ENCODE peak calls at places on chromosome 12, in ten cellular contexts. One of them, this sample, is unnamed.

GRCh38 chr12:10641735-10642500 is 28.5 kb upstream of the MAGOHB start:
- DNase-seq in suprapubic skin: no peak
- DNase-seq in effector memory CD4-positive, alpha-beta T cell: no peak
- DNase-seq in cardiac fibroblast: peak; percentile 84
- DNase-seq in cardiac muscle cell: peak; percentile 59
- DNase-seq in fibroblast of villous mesenchyme: peak; percentile 12
- DNase-seq in AG09309: no peak
- DNase-seq in CD4-positive, alpha-beta memory T cell: no peak
- DNase-seq in fibroblast of pulmonary artery: peak; percentile 68
- DNase-seq in Jurkat, Clone E6-1: no peak
- DNase-seq in this sample: peak; percentile 38

GRCh38 chr12:45705404-45705803 is 24.1 kb upstream of the ARID2 start:
- DNase-seq in suprapubic skin: no peak
- DNase-seq in effector memory CD4-positive, alpha-beta T cell: no peak
- DNase-seq in cardiac fibroblast: no peak
- DNase-seq in cardiac muscle cell: no peak
- DNase-seq in fibroblast of villous mesenchyme: peak; percentile 28
- DNase-seq in AG09309: no peak
- DNase-seq in CD4-positive, alpha-beta memory T cell: no peak
- DNase-seq in fibroblast of pulmonary artery: no peak
- DNase-seq in Jurkat, Clone E6-1: no peak
- DNase-seq in this sample: no peak

GRCh38 chr12:50201987-50202521 is 34.9 kb upstream of the CERS5 start:
- DNase-seq in suprapubic skin: no peak
- DNase-seq in effector memory CD4-positive, alpha-beta T cell: no peak
- DNase-seq in cardiac fibroblast: peak; percentile 94
- DNase-seq in cardiac muscle cell: peak; percentile 59
- DNase-seq in fibroblast of villous mesenchyme: peak; percentile 90
- DNase-seq in AG09309: peak; percentile 75
- DNase-seq in CD4-positive, alpha-beta memory T cell: no peak
- DNase-seq in fibroblast of pulmonary artery: peak; percentile 79
- DNase-seq in Jurkat, Clone E6-1: no peak
- DNase-seq in this sample: peak; percentile 91

GRCh38 chr12:121765573-121765972 is 27.9 kb downstream of the RHOF start:
- DNase-seq in suprapubic skin: no peak
- DNase-seq in effector memory CD4-positive, alpha-beta T cell: no peak
- DNase-seq in cardiac fibroblast: peak; percentile 77
- DNase-seq in cardiac muscle cell: peak; percentile 61
- DNase-seq in fibroblast of villous mesenchyme: peak; percentile 93
- DNase-seq in AG09309: peak; percentile 48
- DNase-seq in CD4-positive, alpha-beta memory T cell: no peak
- DNase-seq in fibroblast of pulmonary artery: peak; percentile 72
- DNase-seq in Jurkat, Clone E6-1: no peak
- DNase-seq in this sample: peak; percentile 92

GRCh38 chr12:93247313-93248057 is 130.2 kb upstream of the NUDT4 start:
- DNase-seq in suprapubic skin: no peak
- DNase-seq in effector memory CD4-positive, alpha-beta T cell: no peak
- DNase-seq in cardiac fibroblast: no peak
- DNase-seq in cardiac muscle cell: peak; percentile 78
- DNase-seq in fibroblast of villous mesenchyme: no peak
- DNase-seq in AG09309: no peak
- DNase-seq in CD4-positive, alpha-beta memory T cell: no peak
- DNase-seq in fibroblast of pulmonary artery: peak; percentile 55
- DNase-seq in Jurkat, Clone E6-1: no peak
- DNase-seq in this sample: no peak

GRCh38 chr12:79298511-79298910 is 392.3 kb downstream of the PAWR start:
- DNase-seq in suprapubic skin: no peak
- DNase-seq in effector memory CD4-positive, alpha-beta T cell: no peak
- DNase-seq in cardiac fibroblast: peak; percentile 38
- DNase-seq in cardiac muscle cell: no peak
- DNase-seq in fibroblast of villous mesenchyme: no peak
- DNase-seq in AG09309: no peak
- DNase-seq in CD4-positive, alpha-beta memory T cell: no peak
- DNase-seq in fibroblast of pulmonary artery: peak; percentile 9
- DNase-seq in Jurkat, Clone E6-1: no peak
- DNase-seq in this sample: no peak

GRCh38 chr12:130336723-130337475 is 788 bp upstream of the PIWIL1 start:
- DNase-seq in suprapubic skin: no peak
- DNase-seq in effector memory CD4-positive, alpha-beta T cell: no peak
- DNase-seq in cardiac fibroblast: no peak
- DNase-seq in cardiac muscle cell: no peak
- DNase-seq in fibroblast of villous mesenchyme: no peak
- DNase-seq in AG09309: no peak
- DNase-seq in CD4-positive, alpha-beta memory T cell: no peak
- DNase-seq in fibroblast of pulmonary artery: no peak
- DNase-seq in Jurkat, Clone E6-1: no peak
- DNase-seq in this sample: no peak

GRCh38 chr12:65494537-65494936 is 216.1 kb downstream of the MSRB3 start:
- DNase-seq in suprapubic skin: no peak
- DNase-seq in effector memory CD4-positive, alpha-beta T cell: no peak
- DNase-seq in cardiac fibroblast: no peak
- DNase-seq in cardiac muscle cell: peak; percentile 12
- DNase-seq in fibroblast of villous mesenchyme: no peak
- DNase-seq in AG09309: no peak
- DNase-seq in CD4-positive, alpha-beta memory T cell: no peak
- DNase-seq in fibroblast of pulmonary artery: peak; percentile 17
- DNase-seq in Jurkat, Clone E6-1: no peak
- DNase-seq in this sample: no peak

GRCh38 chr12:62933871-62934798 is 815 bp downstream of the PPM1H start:
- DNase-seq in suprapubic skin: no peak
- DNase-seq in effector memory CD4-positive, alpha-beta T cell: no peak
- DNase-seq in cardiac fibroblast: peak; percentile 33
- DNase-seq in cardiac muscle cell: peak; percentile 36
- DNase-seq in fibroblast of villous mesenchyme: peak; percentile 8
- DNase-seq in AG09309: no peak
- DNase-seq in CD4-positive, alpha-beta memory T cell: peak; percentile 2
- DNase-seq in fibroblast of pulmonary artery: peak; percentile 17
- DNase-seq in Jurkat, Clone E6-1: no peak
- DNase-seq in this sample: peak; percentile 25

GRCh38 chr12:124835652-124836410 is 27.8 kb downstream of the SCARB1 start:
- DNase-seq in suprapubic skin: no peak
- DNase-seq in effector memory CD4-positive, alpha-beta T cell: no peak
- DNase-seq in cardiac fibroblast: no peak
- DNase-seq in cardiac muscle cell: no peak
- DNase-seq in fibroblast of villous mesenchyme: peak; percentile 26
- DNase-seq in AG09309: no peak
- DNase-seq in CD4-positive, alpha-beta memory T cell: no peak
- DNase-seq in fibroblast of pulmonary artery: no peak
- DNase-seq in Jurkat, Clone E6-1: no peak
- DNase-seq in this sample: no peak

GRCh38 chr12:124463341-124463861 is 104.0 kb downstream of the NCOR2 start:
- DNase-seq in suprapubic skin: no peak
- DNase-seq in effector memory CD4-positive, alpha-beta T cell: no peak
- DNase-seq in cardiac fibroblast: no peak
- DNase-seq in cardiac muscle cell: no peak
- DNase-seq in fibroblast of villous mesenchyme: peak; percentile 36
- DNase-seq in AG09309: no peak
- DNase-seq in CD4-positive, alpha-beta memory T cell: no peak
- DNase-seq in fibroblast of pulmonary artery: no peak
- DNase-seq in Jurkat, Clone E6-1: no peak
- DNase-seq in this sample: no peak

GRCh38 chr12:31008241-31008711 is 65.4 kb upstream of the DDX11 start:
- DNase-seq in suprapubic skin: peak; percentile 48
- DNase-seq in effector memory CD4-positive, alpha-beta T cell: no peak
- DNase-seq in cardiac fibroblast: no peak
- DNase-seq in cardiac muscle cell: no peak
- DNase-seq in fibroblast of villous mesenchyme: no peak
- DNase-seq in AG09309: no peak
- DNase-seq in CD4-positive, alpha-beta memory T cell: no peak
- DNase-seq in fibroblast of pulmonary artery: no peak
- DNase-seq in Jurkat, Clone E6-1: no peak
- DNase-seq in this sample: no peak

GRCh38 chr12:27969901-27970390 is 2.6 kb downstream of the PTHLH start:
- DNase-seq in suprapubic skin: peak; percentile 83
- DNase-seq in effector memory CD4-positive, alpha-beta T cell: no peak
- DNase-seq in cardiac fibroblast: peak; percentile 65
- DNase-seq in cardiac muscle cell: peak; percentile 73
- DNase-seq in fibroblast of villous mesenchyme: peak; percentile 33
- DNase-seq in AG09309: no peak
- DNase-seq in CD4-positive, alpha-beta memory T cell: peak; percentile 26
- DNase-seq in fibroblast of pulmonary artery: peak; percentile 61
- DNase-seq in Jurkat, Clone E6-1: peak; percentile 29
- DNase-seq in this sample: peak; percentile 57

GRCh38 chr12:1553987-1554982 is 40.1 kb downstream of the FBXL14 start:
- DNase-seq in suprapubic skin: peak; percentile 55
- DNase-seq in effector memory CD4-positive, alpha-beta T cell: no peak
- DNase-seq in cardiac fibroblast: no peak
- DNase-seq in cardiac muscle cell: no peak
- DNase-seq in fibroblast of villous mesenchyme: no peak
- DNase-seq in AG09309: no peak
- DNase-seq in CD4-positive, alpha-beta memory T cell: no peak
- DNase-seq in fibroblast of pulmonary artery: no peak
- DNase-seq in Jurkat, Clone E6-1: no peak
- DNase-seq in this sample: no peak

GRCh38 chr12:3125674-3126073 is 48.5 kb downstream of the TSPAN9 start:
- DNase-seq in suprapubic skin: no peak
- DNase-seq in effector memory CD4-positive, alpha-beta T cell: no peak
- DNase-seq in cardiac fibroblast: no peak
- DNase-seq in cardiac muscle cell: no peak
- DNase-seq in fibroblast of villous mesenchyme: no peak
- DNase-seq in AG09309: no peak
- DNase-seq in CD4-positive, alpha-beta memory T cell: no peak
- DNase-seq in fibroblast of pulmonary artery: no peak
- DNase-seq in Jurkat, Clone E6-1: no peak
- DNase-seq in this sample: no peak

GRCh38 chr12:6957151-6957701 is 6.1 kb downstream of the PTPN6 start:
- DNase-seq in suprapubic skin: no peak
- DNase-seq in effector memory CD4-positive, alpha-beta T cell: no peak
- DNase-seq in cardiac fibroblast: no peak
- DNase-seq in cardiac muscle cell: no peak
- DNase-seq in fibroblast of villous mesenchyme: no peak
- DNase-seq in AG09309: no peak
- DNase-seq in CD4-positive, alpha-beta memory T cell: no peak
- DNase-seq in fibroblast of pulmonary artery: no peak
- DNase-seq in Jurkat, Clone E6-1: no peak
- DNase-seq in this sample: no peak
- H3K4me3 ChIP-seq in suprapubic skin: no peak overlapping the region
- H3K4me3 ChIP-seq in effector memory CD4-positive, alpha-beta T cell: no peak overlapping the region
- H3K4me3 ChIP-seq in cardiac fibroblast: no peak overlapping the region
- H3K4me3 ChIP-seq in cardiac muscle cell: no peak overlapping the region
- H3K4me3 ChIP-seq in fibroblast of villous mesenchyme: no peak overlapping the region
- H3K4me3 ChIP-seq in AG09309: no peak overlapping the region
- H3K4me3 ChIP-seq in CD4-positive, alpha-beta memory T cell: peak overlapping the region; percentile 12
- H3K4me3 ChIP-seq in fibroblast of pulmonary artery: no peak overlapping the region
- H3K4me3 ChIP-seq in Jurkat, Clone E6-1: no peak overlapping the region
- H3K4me3 ChIP-seq in this sample: no peak overlapping the region

GRCh38 chr12:6426882-6427671 is 17.7 kb upstream of the CD27 start:
- DNase-seq in suprapubic skin: no peak
- DNase-seq in effector memory CD4-positive, alpha-beta T cell: peak; percentile 70
- DNase-seq in cardiac fibroblast: no peak
- DNase-seq in cardiac muscle cell: no peak
- DNase-seq in fibroblast of villous mesenchyme: no peak
- DNase-seq in AG09309: no peak
- DNase-seq in CD4-positive, alpha-beta memory T cell: peak; percentile 83
- DNase-seq in fibroblast of pulmonary artery: no peak
- DNase-seq in Jurkat, Clone E6-1: peak; percentile 58
- DNase-seq in this sample: no peak

GRCh38 chr12:6424008-6424347 is 20.8 kb upstream of the CD27 start:
- DNase-seq in suprapubic skin: no peak
- DNase-seq in effector memory CD4-positive, alpha-beta T cell: no peak
- DNase-seq in cardiac fibroblast: no peak
- DNase-seq in cardiac muscle cell: no peak
- DNase-seq in fibroblast of villous mesenchyme: no peak
- DNase-seq in AG09309: no peak
- DNase-seq in CD4-positive, alpha-beta memory T cell: no peak
- DNase-seq in fibroblast of pulmonary artery: no peak
- DNase-seq in Jurkat, Clone E6-1: no peak
- DNase-seq in this sample: no peak

GRCh38 chr12:6423267-6424007 is 21.3 kb upstream of the CD27 start:
- DNase-seq in suprapubic skin: peak; percentile 92
- DNase-seq in effector memory CD4-positive, alpha-beta T cell: peak; percentile 57
- DNase-seq in cardiac fibroblast: peak; percentile 96
- DNase-seq in cardiac muscle cell: peak; percentile 97
- DNase-seq in fibroblast of villous mesenchyme: peak; percentile 94
- DNase-seq in AG09309: peak; percentile 72
- DNase-seq in CD4-positive, alpha-beta memory T cell: peak; percentile 86
- DNase-seq in fibroblast of pulmonary artery: peak; percentile 96
- DNase-seq in Jurkat, Clone E6-1: peak; percentile 91
- DNase-seq in this sample: peak; percentile 89

GRCh38 chr12:6424848-6425247 is 19.9 kb upstream of the CD27 start:
- DNase-seq in suprapubic skin: no peak
- DNase-seq in effector memory CD4-positive, alpha-beta T cell: no peak
- DNase-seq in cardiac fibroblast: no peak
- DNase-seq in cardiac muscle cell: no peak
- DNase-seq in fibroblast of villous mesenchyme: no peak
- DNase-seq in AG09309: no peak
- DNase-seq in CD4-positive, alpha-beta memory T cell: no peak
- DNase-seq in fibroblast of pulmonary artery: no peak
- DNase-seq in Jurkat, Clone E6-1: no peak
- DNase-seq in this sample: no peak

GRCh38 chr12:6425588-6426531 is 18.9 kb upstream of the CD27 start:
- DNase-seq in suprapubic skin: no peak
- DNase-seq in effector memory CD4-positive, alpha-beta T cell: no peak
- DNase-seq in cardiac fibroblast: no peak
- DNase-seq in cardiac muscle cell: no peak
- DNase-seq in fibroblast of villous mesenchyme: no peak
- DNase-seq in AG09309: no peak
- DNase-seq in CD4-positive, alpha-beta memory T cell: peak; percentile 28
- DNase-seq in fibroblast of pulmonary artery: no peak
- DNase-seq in Jurkat, Clone E6-1: no peak
- DNase-seq in this sample: no peak
- H3K4me3 ChIP-seq in suprapubic skin: no peak overlapping the region
- H3K4me3 ChIP-seq in effector memory CD4-positive, alpha-beta T cell: no peak overlapping the region
- H3K4me3 ChIP-seq in cardiac fibroblast: no peak overlapping the region
- H3K4me3 ChIP-seq in cardiac muscle cell: no peak overlapping the region
- H3K4me3 ChIP-seq in fibroblast of villous mesenchyme: no peak overlapping the region
- H3K4me3 ChIP-seq in AG09309: no peak overlapping the region
- H3K4me3 ChIP-seq in CD4-positive, alpha-beta memory T cell: no peak overlapping the region
- H3K4me3 ChIP-seq in fibroblast of pulmonary artery: no peak overlapping the region
- H3K4me3 ChIP-seq in Jurkat, Clone E6-1: no peak overlapping the region
- H3K4me3 ChIP-seq in this sample: no peak overlapping the region

DNA sequence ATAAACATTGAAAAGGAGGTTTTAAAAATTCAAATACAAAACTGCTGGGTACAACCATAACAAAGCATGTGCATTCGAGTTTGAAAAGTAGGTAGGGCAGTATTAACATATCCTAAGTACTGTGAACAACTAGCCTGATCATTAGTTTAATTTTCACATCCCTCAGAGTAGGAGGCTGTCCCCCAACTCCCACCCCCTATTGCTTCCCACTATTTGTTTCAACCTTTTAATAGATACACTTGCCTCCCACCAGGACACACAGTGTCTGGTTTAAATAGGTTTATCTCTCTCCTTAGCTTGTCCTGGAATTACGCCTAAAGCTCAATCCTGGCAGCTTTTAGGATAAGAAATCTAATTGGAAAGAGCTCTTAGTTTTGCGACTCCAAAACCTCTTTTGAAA is 2.1 kb downstream of the TAOK3 start:
- DNase-seq in suprapubic skin: no peak
- DNase-seq in effector memory CD4-positive, alpha-beta T cell: no peak
- DNase-seq in cardiac fibroblast: no peak
- DNase-seq in cardiac muscle cell: no peak
- DNase-seq in fibroblast of villous mesenchyme: no peak
- DNase-seq in AG09309: no peak
- DNase-seq in CD4-positive, alpha-beta memory T cell: no peak
- DNase-seq in fibroblast of pulmonary artery: no peak
- DNase-seq in Jurkat, Clone E6-1: no peak
- DNase-seq in this sample: no peak
- H3K4me3 ChIP-seq in suprapubic skin: peak overlapping the region; percentile 89
- H3K4me3 ChIP-seq in effector memory CD4-positive, alpha-beta T cell: no peak overlapping the region
- H3K4me3 ChIP-seq in cardiac fibroblast: peak overlapping the region; percentile 92
- H3K4me3 ChIP-seq in cardiac muscle cell: peak overlapping the region; percentile 54
- H3K4me3 ChIP-seq in fibroblast of villous mesenchyme: peak overlapping the region; percentile 89
- H3K4me3 ChIP-seq in AG09309: peak overlapping the region; percentile 98
- H3K4me3 ChIP-seq in CD4-positive, alpha-beta memory T cell: no peak overlapping the region
- H3K4me3 ChIP-seq in fibroblast of pulmonary artery: peak overlapping the region; percentile 90
- H3K4me3 ChIP-seq in Jurkat, Clone E6-1: no peak overlapping the region
- H3K4me3 ChIP-seq in this sample: peak overlapping the region; percentile 89

GRCh38 chr12:57940052-57940914 is 1.1 kb upstream of the ATP23 start:
- DNase-seq in suprapubic skin: no peak
- DNase-seq in effector memory CD4-positive, alpha-beta T cell: no peak
- DNase-seq in cardiac fibroblast: no peak
- DNase-seq in cardiac muscle cell: no peak
- DNase-seq in fibroblast of villous mesenchyme: no peak
- DNase-seq in AG09309: no peak
- DNase-seq in CD4-positive, alpha-beta memory T cell: no peak
- DNase-seq in fibroblast of pulmonary artery: no peak
- DNase-seq in Jurkat, Clone E6-1: no peak
- DNase-seq in this sample: no peak
- H3K4me3 ChIP-seq in suprapubic skin: peak overlapping the region; percentile 69
- H3K4me3 ChIP-seq in effector memory CD4-positive, alpha-beta T cell: peak overlapping the region; percentile 61
- H3K4me3 ChIP-seq in cardiac fibroblast: peak overlapping the region; percentile 72
- H3K4me3 ChIP-seq in cardiac muscle cell: no peak overlapping the region
- H3K4me3 ChIP-seq in fibroblast of villous mesenchyme: peak overlapping the region; percentile 73
- H3K4me3 ChIP-seq in AG09309: peak overlapping the region; percentile 58
- H3K4me3 ChIP-seq in CD4-positive, alpha-beta memory T cell: peak overlapping the region; percentile 82
- H3K4me3 ChIP-seq in fibroblast of pulmonary artery: peak overlapping the region; percentile 57
- H3K4me3 ChIP-seq in Jurkat, Clone E6-1: peak overlapping the region; percentile 91
- H3K4me3 ChIP-seq in this sample: peak overlapping the region; percentile 61

This sample was measured in astrocyte of the spinal cord.